ENCODE peak calls at places on chromosome 7, in seven cellular contexts. One of them, this sample, is unnamed.
A peak's percentile ranks its signal among the peaks of the same experiment; 100 is the strongest.

GRCh38 chr7:16028103-16028502 is 341.6 kb upstream of the MEOX2 start:
- DNase-seq in left ventricle myocardium inferior: no peak
- DNase-seq in CD4-positive, alpha-beta memory T cell: no peak
- DNase-seq in breast epithelium: no peak
- DNase-seq in K562: no peak
- DNase-seq in A549: no peak
- DNase-seq in GM23248: peak; percentile 92
- DNase-seq in this sample: no peak

GRCh38 chr7:148695953-148696352 is 2.8 kb upstream of the CUL1 start:
- DNase-seq in CD4-positive, alpha-beta memory T cell: no peak
- DNase-seq in left ventricle myocardium inferior: no peak
- DNase-seq in A549: no peak
- DNase-seq in K562: no peak
- DNase-seq in GM23248: peak; percentile 27
- DNase-seq in breast epithelium: no peak
- DNase-seq in this sample: no peak

GRCh38 chr7:98802088-98802780 is 67.6 kb downstream of the TMEM130 start:
- DNase-seq in GM23248: peak; percentile 55
- DNase-seq in left ventricle myocardium inferior: peak; percentile 19
- DNase-seq in CD4-positive, alpha-beta memory T cell: no peak
- DNase-seq in K562: peak; percentile 81
- DNase-seq in breast epithelium: no peak
- DNase-seq in A549: peak; percentile 49
- DNase-seq in this sample: no peak

GRCh38 chr7:97198596-97198995 is 81.1 kb downstream of the SDHAF3 start:
- DNase-seq in left ventricle myocardium inferior: no peak
- DNase-seq in K562: peak; percentile 45
- DNase-seq in GM23248: no peak
- DNase-seq in A549: no peak
- DNase-seq in breast epithelium: no peak
- DNase-seq in CD4-positive, alpha-beta memory T cell: no peak
- DNase-seq in this sample: no peak

GRCh38 chr7:20894806-20895205 is 108.1 kb upstream of the SP8 start:
- DNase-seq in left ventricle myocardium inferior: no peak
- DNase-seq in breast epithelium: no peak
- DNase-seq in CD4-positive, alpha-beta memory T cell: no peak
- DNase-seq in A549: no peak
- DNase-seq in GM23248: no peak
- DNase-seq in K562: no peak
- DNase-seq in this sample: no peak

GRCh38 chr7:112721395-112721794 is 68.8 kb downstream of the TMEM168 start:
- DNase-seq in breast epithelium: no peak
- DNase-seq in A549: no peak
- DNase-seq in left ventricle myocardium inferior: no peak
- DNase-seq in CD4-positive, alpha-beta memory T cell: no peak
- DNase-seq in K562: no peak
- DNase-seq in GM23248: no peak
- DNase-seq in this sample: no peak

GRCh38 chr7:34191041-34191440 is 285.7 kb downstream of the BMPER start:
- DNase-seq in GM23248: no peak
- DNase-seq in left ventricle myocardium inferior: no peak
- DNase-seq in breast epithelium: no peak
- DNase-seq in CD4-positive, alpha-beta memory T cell: no peak
- DNase-seq in A549: no peak
- DNase-seq in K562: no peak
- DNase-seq in this sample: no peak

GRCh38 chr7:44064791-44065430 is 456 bp downstream of the PGAM2 start:
- DNase-seq in breast epithelium: peak; percentile 50
- DNase-seq in A549: no peak
- DNase-seq in GM23248: peak; percentile 41
- DNase-seq in CD4-positive, alpha-beta memory T cell: no peak
- DNase-seq in left ventricle myocardium inferior: no peak
- DNase-seq in K562: no peak
- DNase-seq in this sample: no peak

DNA sequence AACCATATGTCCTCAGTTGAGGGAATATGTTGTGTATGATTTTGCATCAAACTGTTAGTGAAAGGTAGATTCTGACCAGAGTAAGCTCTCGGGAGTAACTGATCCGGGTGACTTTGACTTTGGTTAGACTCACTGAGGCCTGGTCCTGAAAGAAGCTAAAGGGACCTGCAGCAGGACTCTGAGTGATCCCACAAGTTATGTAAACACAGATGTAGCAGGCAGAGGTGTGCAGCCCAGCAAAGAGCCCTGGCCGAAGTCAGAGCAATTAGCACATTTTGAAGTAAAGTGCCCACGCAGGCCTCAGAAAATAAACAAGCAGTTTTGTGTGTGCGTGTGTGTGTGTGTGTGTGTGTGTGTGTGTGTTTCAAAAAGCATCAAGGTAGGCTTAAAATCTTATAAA is 245.6 kb upstream of the FERD3L start:
- DNase-seq in CD4-positive, alpha-beta memory T cell: no peak
- DNase-seq in left ventricle myocardium inferior: no peak
- DNase-seq in breast epithelium: no peak
- DNase-seq in GM23248: no peak
- DNase-seq in A549: no peak
- DNase-seq in K562: no peak
- DNase-seq in this sample: no peak
- H3K4me3 ChIP-seq in CD4-positive, alpha-beta memory T cell: no peak overlapping the region
- H3K4me3 ChIP-seq in left ventricle myocardium inferior: no peak overlapping the region
- H3K4me3 ChIP-seq in breast epithelium: no peak overlapping the region
- H3K4me3 ChIP-seq in GM23248: no peak overlapping the region
- H3K4me3 ChIP-seq in A549: no peak overlapping the region
- H3K4me3 ChIP-seq in K562: no peak overlapping the region
- H3K4me3 ChIP-seq in this sample: no peak overlapping the region

GRCh38 chr7:26153246-26153822 is 1.3 kb downstream of the NFE2L3 start:
- DNase-seq in K562: peak; percentile 24
- DNase-seq in GM23248: no peak
- DNase-seq in A549: no peak
- DNase-seq in CD4-positive, alpha-beta memory T cell: no peak
- DNase-seq in left ventricle myocardium inferior: no peak
- DNase-seq in breast epithelium: no peak
- DNase-seq in this sample: no peak

GRCh38 chr7:26153823-26154783 is 2.1 kb downstream of the NFE2L3 start:
- DNase-seq in breast epithelium: no peak
- DNase-seq in A549: no peak
- DNase-seq in left ventricle myocardium inferior: no peak
- DNase-seq in K562: peak; percentile 62
- DNase-seq in CD4-positive, alpha-beta memory T cell: peak; percentile 17
- DNase-seq in GM23248: no peak
- DNase-seq in this sample: no peak

GRCh38 chr7:26151650-26151952 is 397 bp upstream of the NFE2L3 start:
- DNase-seq in CD4-positive, alpha-beta memory T cell: no peak
- DNase-seq in K562: no peak
- DNase-seq in GM23248: no peak
- DNase-seq in breast epithelium: no peak
- DNase-seq in A549: no peak
- DNase-seq in left ventricle myocardium inferior: no peak
- DNase-seq in this sample: no peak

GRCh38 chr7:26151096-26151495 is 902 bp upstream of the NFE2L3 start:
- DNase-seq in left ventricle myocardium inferior: no peak
- DNase-seq in breast epithelium: no peak
- DNase-seq in A549: no peak
- DNase-seq in CD4-positive, alpha-beta memory T cell: peak; percentile 8
- DNase-seq in GM23248: no peak
- DNase-seq in K562: no peak
- DNase-seq in this sample: no peak

GRCh38 chr7:26151953-26152781 is at the start of gene NFE2L3:
- DNase-seq in K562: peak; percentile 91
- DNase-seq in A549: peak; percentile 80
- DNase-seq in left ventricle myocardium inferior: peak; percentile 68
- DNase-seq in GM23248: peak; percentile 72
- DNase-seq in breast epithelium: no peak
- DNase-seq in CD4-positive, alpha-beta memory T cell: peak; percentile 81
- DNase-seq in this sample: no peak
- H3K4me1 ChIP-seq in K562: peaks cover 31% of the 10 kb centered on the region
- H3K4me1 ChIP-seq in A549: peaks cover 28% of the 10 kb centered on the region
- H3K4me1 ChIP-seq in left ventricle myocardium inferior: peaks cover 26% of the 10 kb centered on the region
- H3K4me1 ChIP-seq in GM23248: peaks cover 17% of the 10 kb centered on the region
- H3K4me1 ChIP-seq in breast epithelium: no peaks in the 10 kb centered on the region
- H3K4me1 ChIP-seq in CD4-positive, alpha-beta memory T cell: peaks cover 52% of the 10 kb centered on the region
- H3K4me1 ChIP-seq in this sample: peaks cover 21% of the 10 kb centered on the region

GRCh38 chr7:47712416-47712815 is 130.5 kb upstream of the TNS3 start:
- DNase-seq in CD4-positive, alpha-beta memory T cell: no peak
- DNase-seq in breast epithelium: no peak
- DNase-seq in K562: no peak
- DNase-seq in A549: no peak
- DNase-seq in left ventricle myocardium inferior: no peak
- DNase-seq in GM23248: no peak
- DNase-seq in this sample: no peak

GRCh38 chr7:47713595-47713994 is 131.7 kb upstream of the TNS3 start:
- DNase-seq in A549: no peak
- DNase-seq in K562: no peak
- DNase-seq in left ventricle myocardium inferior: no peak
- DNase-seq in GM23248: no peak
- DNase-seq in CD4-positive, alpha-beta memory T cell: no peak
- DNase-seq in breast epithelium: no peak
- DNase-seq in this sample: no peak

GRCh38 chr7:47714669-47715607 is 133.0 kb upstream of the TNS3 start:
- DNase-seq in K562: no peak
- DNase-seq in left ventricle myocardium inferior: no peak
- DNase-seq in GM23248: no peak
- DNase-seq in breast epithelium: no peak
- DNase-seq in CD4-positive, alpha-beta memory T cell: no peak
- DNase-seq in A549: no peak
- DNase-seq in this sample: no peak

GRCh38 chr7:47711776-47712175 is 129.9 kb upstream of the TNS3 start:
- DNase-seq in A549: no peak
- DNase-seq in CD4-positive, alpha-beta memory T cell: no peak
- DNase-seq in left ventricle myocardium inferior: no peak
- DNase-seq in breast epithelium: no peak
- DNase-seq in K562: no peak
- DNase-seq in GM23248: no peak
- DNase-seq in this sample: no peak

GRCh38 chr7:47715631-47716068 is 133.7 kb upstream of the TNS3 start:
- DNase-seq in breast epithelium: no peak
- DNase-seq in GM23248: no peak
- DNase-seq in K562: no peak
- DNase-seq in CD4-positive, alpha-beta memory T cell: no peak
- DNase-seq in A549: no peak
- DNase-seq in left ventricle myocardium inferior: no peak
- DNase-seq in this sample: no peak
- H3K4me3 ChIP-seq in breast epithelium: no peak overlapping the region
- H3K4me3 ChIP-seq in GM23248: no peak overlapping the region
- H3K4me3 ChIP-seq in K562: no peak overlapping the region
- H3K4me3 ChIP-seq in CD4-positive, alpha-beta memory T cell: no peak overlapping the region
- H3K4me3 ChIP-seq in A549: no peak overlapping the region
- H3K4me3 ChIP-seq in left ventricle myocardium inferior: no peak overlapping the region
- H3K4me3 ChIP-seq in this sample: no peak overlapping the region

DNA sequence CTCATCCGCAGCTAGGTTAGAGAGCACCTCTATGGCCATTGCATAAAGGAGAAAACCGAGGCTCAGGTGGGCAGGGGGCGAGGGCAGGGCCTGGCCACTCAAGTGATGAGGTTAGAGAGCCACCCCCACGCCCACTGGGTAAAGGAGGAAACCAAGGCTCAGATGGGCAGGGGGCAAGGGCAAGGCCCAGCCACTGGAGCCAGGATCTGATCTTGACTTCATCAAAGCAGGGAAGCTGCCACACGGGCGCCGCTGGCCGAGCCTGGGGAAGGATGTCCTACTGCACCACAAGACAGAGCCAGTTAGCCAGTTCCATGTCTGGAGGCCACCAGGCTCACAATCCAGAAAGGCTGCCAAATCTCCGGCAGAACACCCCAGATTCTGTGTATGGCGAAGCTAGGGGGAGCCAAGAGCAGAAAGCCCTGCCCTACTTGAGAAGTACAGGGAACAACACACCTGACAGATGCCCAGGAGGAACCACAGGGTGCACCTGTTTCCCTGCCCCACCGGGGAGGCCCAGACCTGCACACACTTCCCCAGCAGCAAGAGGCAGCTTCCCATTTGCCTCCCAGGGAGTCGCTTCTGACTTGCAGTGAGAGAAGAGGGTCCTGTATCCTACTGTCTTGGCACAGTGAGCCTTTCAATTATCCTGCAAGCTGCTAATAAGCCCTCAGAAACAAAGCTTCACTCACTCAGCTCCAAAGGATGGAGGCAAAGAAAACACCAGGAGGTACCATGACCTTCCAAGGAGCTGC is 101.9 kb downstream of the TNS3 start:
- DNase-seq in A549: no peak
- DNase-seq in left ventricle myocardium inferior: no peak
- DNase-seq in K562: no peak
- DNase-seq in breast epithelium: no peak
- DNase-seq in CD4-positive, alpha-beta memory T cell: no peak
- DNase-seq in GM23248: no peak
- DNase-seq in this sample: no peak
- H3K4me1 ChIP-seq in A549: peaks cover 100% of the 10 kb centered on the region
- H3K4me1 ChIP-seq in left ventricle myocardium inferior: peaks cover 95% of the 10 kb centered on the region
- H3K4me1 ChIP-seq in K562: peaks cover 14% of the 10 kb centered on the region
- H3K4me1 ChIP-seq in breast epithelium: peaks cover 5% of the 10 kb centered on the region
- H3K4me1 ChIP-seq in CD4-positive, alpha-beta memory T cell: no peaks in the 10 kb centered on the region
- H3K4me1 ChIP-seq in GM23248: peaks cover 40% of the 10 kb centered on the region
- H3K4me1 ChIP-seq in this sample: peaks cover 9% of the 10 kb centered on the region

GRCh38 chr7:123594813-123595241 is 6.8 kb upstream of the ASB15 start:
- DNase-seq in GM23248: peak; percentile 15
- DNase-seq in A549: no peak
- DNase-seq in left ventricle myocardium inferior: no peak
- DNase-seq in breast epithelium: no peak
- DNase-seq in CD4-positive, alpha-beta memory T cell: no peak
- DNase-seq in K562: peak; percentile 84
- DNase-seq in this sample: no peak
- H3K4me3 ChIP-seq in GM23248: no peak overlapping the region
- H3K4me3 ChIP-seq in A549: no peak overlapping the region
- H3K4me3 ChIP-seq in left ventricle myocardium inferior: no peak overlapping the region
- H3K4me3 ChIP-seq in breast epithelium: no peak overlapping the region
- H3K4me3 ChIP-seq in CD4-positive, alpha-beta memory T cell: no peak overlapping the region
- H3K4me3 ChIP-seq in K562: no peak overlapping the region
- H3K4me3 ChIP-seq in this sample: no peak overlapping the region